ENCODE peak calls at places on chromosomes 4 and X, in four cellular contexts. Y, I, E and V are unnamed samples.

GRCh38 chr4:24688453-24688852 is 104.1 kb upstream of the DHX15 start:
- DNase-seq in Y (no peak), I (no peak), E (no peak), V (no peak)

GRCh38 chr4:184383497-184384055 is 90.8 kb downstream of the IRF2 start:
- DNase-seq in Y (no peak), I (no peak), E (no peak), V (no peak)

GRCh38 chr4:40731792-40732245 is 17.9 kb upstream of the NSUN7 start:
- DNase-seq in Y (peak; percentile 40), I (no peak), E (no peak), V (no peak)

GRCh38 chr4:5563856-5564255 is 144.5 kb downstream of the EVC2 start:
- DNase-seq in Y (no peak), I (no peak), E (no peak), V (no peak)

GRCh38 chr4:13427599-13428325 is 56.4 kb downstream of the RAB28 start:
- DNase-seq in Y (no peak), I (peak; percentile 32), E (no peak), V (no peak)

GRCh38 chrX:77434949-77435348 is 12.2 kb upstream of the FGF16 start:
- DNase-seq in Y (no peak), I (no peak), E (no peak), V (no peak)

GRCh38 chr4:109185548-109185947 is 116.9 kb downstream of the COL25A1 start:
- DNase-seq in Y (no peak), I (no peak), E (no peak), V (no peak)

GRCh38 chr4:170145120-170145519 is 55.4 kb upstream of the AADAT start:
- DNase-seq in Y (no peak), I (peak; percentile 7), E (no peak), V (no peak)

GRCh38 chr4:107740950-107741701 is 21.1 kb upstream of the PAPSS1 start:
- DNase-seq in Y (no peak), I (no peak), E (peak; percentile 80), V (no peak)

GRCh38 chr4:185381794-185382193 is 13.9 kb downstream of the LRP2BP start:
- DNase-seq in Y (no peak), I (no peak), E (no peak), V (no peak)

GRCh38 chrX:77160301-77160700 is 286.9 kb upstream of the FGF16 start:
- DNase-seq in Y (no peak), I (peak; percentile 49), E (no peak), V (no peak)

GRCh38 chr4:113042502-113042901 is 7.0 kb upstream of the ANK2 start:
- DNase-seq in Y (no peak), I (no peak), E (no peak), V (no peak)

GRCh38 chr4:127055349-127055748 is 577.4 kb upstream of the INTU start:
- DNase-seq in Y (no peak), I (no peak), E (no peak), V (no peak)

GRCh38 chrX:65534450-65535292 is at the start of gene LAS1L:
- DNase-seq in Y (peak; percentile 90), I (peak; percentile 92), E (peak; percentile 93), V (peak; percentile 75)

GRCh38 chr4:145824469-145824868 is 114.2 kb downstream of the ZNF827 start:
- DNase-seq in Y (no peak), I (peak; percentile 43), E (no peak), V (no peak)

GRCh38 chr4:174707277-174707676 is 121.8 kb downstream of the GLRA3 start:
- DNase-seq in Y (no peak), I (no peak), E (no peak), V (no peak)

GRCh38 chr4:173287486-173287885 is 46.7 kb downstream of the HMGB2 start:
- DNase-seq in Y (no peak), I (no peak), E (no peak), V (no peak)

GRCh38 chr4:57424231-57424897 is 314.2 kb upstream of the IGFBP7 start:
- DNase-seq in Y (no peak), I (no peak), E (no peak), V (peak; percentile 18)

GRCh38 chr4:80215449-80216052 is 18.2 kb downstream of the PRDM8 start:
- DNase-seq in Y (peak; percentile 30), I (peak; percentile 52), E (no peak), V (no peak)

GRCh38 chrX:31333181-31333831 is 261.5 kb upstream of the FTHL17 start:
- DNase-seq in Y (no peak), I (no peak), E (no peak), V (no peak)

GRCh38 chr4:91997045-91997444 is 306.7 kb upstream of the GRID2 start:
- DNase-seq in Y (no peak), I (no peak), E (no peak), V (no peak)

GRCh38 chr4:125736057-125736456 is 421.3 kb downstream of the FAT4 start:
- DNase-seq in Y (no peak), I (peak; percentile 67), E (no peak), V (no peak)

GRCh38 chr4:16157609-16158503 is 68.4 kb downstream of the TAPT1 start:
- DNase-seq in Y (peak; percentile 57), I (peak; percentile 30), E (no peak), V (no peak)

GRCh38 chr4:27366424-27366823 is 505.8 kb downstream of the STIM2 start:
- DNase-seq in Y (no peak), I (no peak), E (no peak), V (no peak)

GRCh38 chr4:63349674-63350025 is 1059.6 kb downstream of the TECRL start:
- DNase-seq in Y (no peak), I (no peak), E (no peak), V (no peak)

GRCh38 chr4:184355111-184355604 is 119.2 kb downstream of the IRF2 start:
- DNase-seq in Y (no peak), I (no peak), E (no peak), V (no peak)

GRCh38 chr4:176034498-176034897 is 31.1 kb upstream of the WDR17 start:
- DNase-seq in Y (peak; percentile 44), I (peak; percentile 66), E (no peak), V (no peak)

GRCh38 chr4:26753642-26754041 is 107.0 kb upstream of the STIM2 start:
- DNase-seq in Y (peak; percentile 24), I (no peak), E (no peak), V (no peak)

GRCh38 chr4:145814246-145814645 is 124.4 kb downstream of the ZNF827 start:
- DNase-seq in Y (no peak), I (no peak), E (no peak), V (no peak)

GRCh38 chrX:112662559-112663427 is 16.9 kb downstream of the LHFPL1 start:
- DNase-seq in Y (peak; percentile 9), I (no peak), E (no peak), V (no peak)

GRCh38 chr4:86376850-86377249 is 17.0 kb upstream of the MAPK10 start:
- DNase-seq in Y (no peak), I (no peak), E (no peak), V (no peak)

GRCh38 chrX:50697691-50698090 is 116.3 kb downstream of the SHROOM4 start:
- DNase-seq in Y (peak; percentile 46), I (peak; percentile 68), E (no peak), V (no peak)

GRCh38 chrX:109732319-109732779 is 708 bp downstream of the ACSL4 start:
- DNase-seq in Y (peak; percentile 15), I (peak; percentile 22), E (no peak), V (no peak)